ENCODE peak calls at places on chromosomes 12 and 14, in nine cellular contexts. K is A549, I is OCI-LY7, L is right cardiac atrium, Z is right atrium auricular region, P is colonic mucosa, R is heart left ventricle, O is adrenal gland, C is PC-3. X is an unnamed sample.

GRCh38 chr14:88204221-88204620 is 118.8 kb downstream of the KCNK10 start:
- DNase-seq in K (no peak), I (no peak), L (no peak), Z (no peak), P (peak), R (no peak), O (no peak), C (peak), X (no peak)

GRCh38 chr14:24815543-24815942 is 181.6 kb upstream of the GZMB start:
- DNase-seq in K (no peak), I (no peak), L (no peak), Z (no peak), P (no peak), R (no peak), O (no peak), C (no peak), X (no peak)

GRCh38 chr14:99691111-99691885 is 7.2 kb downstream of the CYP46A1 start:
- DNase-seq in K (no peak), I (no peak), L (no peak), Z (peak), P (no peak), R (no peak), O (no peak), C (no peak), X (no peak)

GRCh38 chr12:21656931-21657335 is 709 bp downstream of the LDHB start:
- DNase-seq in K (peak), I (peak), L (no peak), Z (no peak), P (peak), R (peak), O (peak), C (peak), X (peak)

GRCh38 chr14:52879958-52880357 is 70.9 kb downstream of the FERMT2 start:
- DNase-seq in K (no peak), I (no peak), L (no peak), Z (no peak), P (no peak), R (no peak), O (no peak), C (peak), X (no peak)

GRCh38 chr12:6180300-6181051 is 19.7 kb upstream of the CD9 start:
- DNase-seq in K (peak), I (no peak), L (peak), Z (peak), P (peak), R (no peak), O (peak), C (peak), X (no peak)

GRCh38 chr12:117490130-117490529 is 128.7 kb upstream of the NOS1 start:
- DNase-seq in K (no peak), I (no peak), L (no peak), Z (no peak), P (no peak), R (no peak), O (no peak), C (no peak), X (no peak)

GRCh38 chr12:13024151-13024946 is 19.8 kb upstream of the FAM234B start:
- DNase-seq in K (peak), I (no peak), L (no peak), Z (peak), P (no peak), R (peak), O (peak), C (no peak), X (peak)

GRCh38 chr12:25971675-25972035 is 13.2 kb downstream of the RASSF8 start:
- DNase-seq in K (no peak), I (no peak), L (no peak), Z (no peak), P (no peak), R (no peak), O (no peak), C (no peak), X (no peak)

GRCh38 chr12:100473050-100473715 is 483 bp upstream of the NR1H4 start:
- DNase-seq in K (no peak), I (no peak), L (no peak), Z (no peak), P (no peak), R (no peak), O (no peak), C (no peak), X (no peak)

GRCh38 chr12:52182456-52182855 is 9.4 kb downstream of the KRT80 start:
- DNase-seq in K (no peak), I (no peak), L (no peak), Z (no peak), P (no peak), R (no peak), O (no peak), C (no peak), X (no peak)

GRCh38 chr12:25194211-25194610 is 749 bp downstream of the DNAI7 start:
- DNase-seq in K (no peak), I (no peak), L (no peak), Z (no peak), P (no peak), R (no peak), O (no peak), C (no peak), X (no peak)

GRCh38 chr12:41442905-41443304 is 254.8 kb downstream of the PDZRN4 start:
- DNase-seq in K (no peak), I (no peak), L (no peak), Z (no peak), P (no peak), R (no peak), O (no peak), C (no peak), X (no peak)
- H3K4me3 ChIP-seq in K (no peak), I (no peak), L (no peak), Z (no peak), P (no peak), R (no peak), O (no peak), C (no peak), X (no peak)

GRCh38 chr14:104133496-104133895 is 4.9 kb upstream of the KIF26A start:
- DNase-seq in K (no peak), I (no peak), L (peak), Z (no peak), P (no peak), R (no peak), O (no peak), C (no peak), X (no peak)

GRCh38 chr14:104136472-104137296 is 1.7 kb upstream of the KIF26A start:
- DNase-seq in K (peak), I (no peak), L (peak), Z (no peak), P (no peak), R (no peak), O (no peak), C (no peak), X (no peak)

GRCh38 chr14:104135904-104136471 is 2.4 kb upstream of the KIF26A start:
- DNase-seq in K (no peak), I (no peak), L (peak), Z (no peak), P (no peak), R (peak), O (no peak), C (no peak), X (peak)

GRCh38 chr14:104134061-104134965 is 4.1 kb upstream of the KIF26A start:
- DNase-seq in K (no peak), I (no peak), L (peak), Z (no peak), P (no peak), R (no peak), O (no peak), C (no peak), X (no peak)

GRCh38 chr14:104135121-104135903 is 3.1 kb upstream of the KIF26A start:
- DNase-seq in K (peak), I (no peak), L (peak), Z (no peak), P (no peak), R (no peak), O (no peak), C (peak), X (no peak)
- H3K4me3 ChIP-seq in K (peak), I (no peak), L (no peak), Z (no peak), P (no peak), R (no peak), O (no peak), C (no peak), X (no peak)

GRCh38 chr12:91478500-91478899 is 295.9 kb upstream of the DCN start:
- DNase-seq in K (no peak), I (no peak), L (no peak), Z (no peak), P (no peak), R (no peak), O (no peak), C (no peak), X (no peak)
- H3K4me3 ChIP-seq in K (no peak), I (no peak), L (no peak), Z (no peak), P (no peak), R (no peak), O (no peak), C (no peak), X (no peak)

DNA sequence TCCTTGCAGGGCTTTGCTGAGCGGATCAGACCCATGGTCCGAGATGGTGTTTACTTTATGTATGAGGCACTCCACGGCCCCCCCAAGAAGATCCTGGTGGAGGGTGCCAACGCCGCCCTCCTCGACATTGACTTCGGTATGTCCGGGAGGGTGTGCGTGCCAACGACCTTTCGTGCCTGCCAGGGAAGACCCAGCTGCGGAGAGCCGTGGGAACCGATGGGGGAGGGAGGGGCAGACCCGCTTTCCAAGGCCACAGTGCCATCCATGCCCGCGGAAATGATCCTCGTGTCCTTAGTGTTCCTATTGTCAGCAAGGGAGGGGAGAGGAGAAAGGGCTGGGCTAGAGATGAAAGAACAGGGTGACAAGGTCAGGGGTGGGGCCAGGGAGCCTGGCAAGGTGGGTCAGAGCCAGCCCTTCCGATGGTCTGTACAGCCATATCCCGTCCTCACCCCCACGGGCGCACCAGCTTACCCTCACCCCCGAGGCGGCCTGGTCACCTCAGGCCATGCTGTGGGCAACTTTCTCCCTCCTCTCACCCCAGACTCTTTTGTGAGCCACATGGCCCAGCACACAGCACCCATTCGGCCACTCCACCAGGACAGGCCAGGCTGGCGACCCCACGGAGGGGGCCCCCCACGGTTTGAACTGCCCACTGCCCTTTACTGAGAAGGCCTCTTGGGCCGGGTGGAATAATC is 11.7 kb upstream of the SIVA1 start:
- DNase-seq in K (no peak), I (no peak), L (peak), Z (no peak), P (no peak), R (no peak), O (peak), C (no peak), X (no peak)
- H3K4me3 ChIP-seq in K (no peak), I (no peak), L (no peak), Z (no peak), P (no peak), R (no peak), O (no peak), C (no peak), X (no peak)

GRCh38 chr14:61435563-61436337 is 114.4 kb downstream of the PRKCH start:
- DNase-seq in K (no peak), I (no peak), L (peak), Z (peak), P (no peak), R (no peak), O (no peak), C (no peak), X (no peak)

GRCh38 chr14:61437383-61437782 is 116.0 kb downstream of the PRKCH start:
- DNase-seq in K (no peak), I (no peak), L (no peak), Z (no peak), P (no peak), R (no peak), O (no peak), C (no peak), X (no peak)

GRCh38 chr14:61433169-61433568 is 111.8 kb downstream of the PRKCH start:
- DNase-seq in K (no peak), I (no peak), L (no peak), Z (no peak), P (no peak), R (no peak), O (no peak), C (peak), X (no peak)

GRCh38 chr14:61434315-61434714 is 112.9 kb downstream of the PRKCH start:
- DNase-seq in K (peak), I (no peak), L (no peak), Z (no peak), P (no peak), R (no peak), O (no peak), C (no peak), X (no peak)

GRCh38 chr14:61433822-61434221 is 112.4 kb downstream of the PRKCH start:
- DNase-seq in K (no peak), I (no peak), L (no peak), Z (no peak), P (no peak), R (no peak), O (no peak), C (no peak), X (no peak)
- H3K4me3 ChIP-seq in K (no peak), I (no peak), L (no peak), Z (no peak), P (no peak), R (no peak), O (no peak), C (no peak), X (no peak)

GRCh38 chr12:14959916-14960315 is 1.5 kb downstream of the ARHGDIB start:
- DNase-seq in K (no peak), I (no peak), L (no peak), Z (no peak), P (no peak), R (no peak), O (no peak), C (no peak), X (no peak)

GRCh38 chr12:14961466-14962155 is at the start of gene ARHGDIB:
- DNase-seq in K (no peak), I (peak), L (peak), Z (no peak), P (peak), R (peak), O (peak), C (no peak), X (peak)

GRCh38 chr12:14959463-14959862 is 1.9 kb downstream of the ARHGDIB start:
- DNase-seq in K (no peak), I (no peak), L (no peak), Z (no peak), P (no peak), R (no peak), O (no peak), C (no peak), X (no peak)

GRCh38 chr12:14962180-14962579 is 779 bp upstream of the ARHGDIB start:
- DNase-seq in K (no peak), I (peak), L (no peak), Z (no peak), P (no peak), R (no peak), O (no peak), C (no peak), X (no peak)

DNA sequence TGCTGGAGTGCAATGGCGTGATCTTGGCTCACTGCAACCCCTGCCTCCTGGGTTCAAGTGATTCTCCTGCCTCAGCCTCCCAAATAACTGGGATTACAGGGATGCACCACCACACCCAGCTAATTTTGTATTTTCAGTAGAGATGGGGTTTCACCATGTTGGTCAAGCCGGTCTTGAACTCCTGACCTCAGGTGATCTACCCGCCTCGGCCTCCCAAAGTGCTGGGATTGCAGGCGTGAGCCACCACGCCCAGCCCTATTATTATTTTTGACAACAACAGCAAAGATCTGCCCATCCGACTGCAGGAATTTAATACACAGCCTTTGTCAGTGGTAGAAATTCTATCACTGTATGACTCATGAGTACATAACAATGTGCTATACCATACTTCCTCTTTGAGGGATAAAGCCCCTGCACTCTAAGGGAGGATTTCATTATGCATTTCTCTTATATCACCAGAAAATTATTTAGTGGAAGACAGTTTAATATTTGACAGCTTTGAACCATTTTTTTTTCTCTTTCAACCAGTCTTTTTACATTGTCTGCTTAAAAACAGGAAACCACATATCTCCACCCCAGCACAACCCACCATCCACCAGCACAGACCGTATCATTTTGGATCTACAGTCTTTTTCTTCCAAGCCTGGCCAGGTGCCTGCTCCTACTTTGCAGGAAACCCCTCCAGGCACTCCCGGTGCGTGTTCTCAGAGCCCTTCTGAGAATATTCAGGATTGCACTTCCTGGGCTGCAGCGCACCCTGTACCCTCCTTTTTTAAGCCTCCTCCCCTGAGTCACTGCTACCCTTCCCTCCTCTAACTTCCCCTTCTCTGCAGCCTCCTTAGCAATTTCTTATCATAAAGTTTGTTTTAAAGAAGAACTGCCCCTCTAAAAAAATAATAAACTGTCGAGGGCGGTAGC is 594 bp downstream of the ARHGDIB start:
- DNase-seq in K (no peak), I (peak), L (peak), Z (no peak), P (no peak), R (peak), O (peak), C (peak), X (no peak)
- H3K4me3 ChIP-seq in K (no peak), I (peak), L (peak), Z (peak), P (peak), R (peak), O (peak), C (peak), X (no peak)

GRCh38 chr12:124217508-124217981 is 77.3 kb upstream of the RFLNA start:
- DNase-seq in K (no peak), I (no peak), L (no peak), Z (no peak), P (no peak), R (no peak), O (no peak), C (no peak), X (no peak)
- H3K4me3 ChIP-seq in K (no peak), I (no peak), L (no peak), Z (no peak), P (no peak), R (no peak), O (no peak), C (no peak), X (no peak)